ENCODE peak calls at places on chromosomes 6 and 20, in five cellular contexts. One of them, this sample, is unnamed.
A peak's percentile ranks its signal among the peaks of the same experiment; 100 is the strongest.

GRCh38 chr6:11532097-11532496 is 5.5 kb upstream of the TMEM170B start:
- DNase-seq in lower lobe of right lung: no peak
- DNase-seq in RWPE2: no peak
- DNase-seq in brain microvascular endothelial cell: no peak
- DNase-seq in HepG2: no peak
- DNase-seq in this sample: no peak

GRCh38 chr20:37543828-37544227 is 16.2 kb upstream of the BLCAP start:
- DNase-seq in lower lobe of right lung: no peak
- DNase-seq in RWPE2: peak; percentile 59
- DNase-seq in brain microvascular endothelial cell: peak; percentile 41
- DNase-seq in HepG2: peak; percentile 70
- DNase-seq in this sample: peak; percentile 24

GRCh38 chr20:19888269-19888669 is 128.9 kb upstream of the NAA20 start:
- DNase-seq in lower lobe of right lung: no peak
- DNase-seq in RWPE2: no peak
- DNase-seq in brain microvascular endothelial cell: no peak
- DNase-seq in HepG2: no peak
- DNase-seq in this sample: no peak

GRCh38 chr6:122289721-122290501 is 109.5 kb upstream of the HSF2 start:
- DNase-seq in lower lobe of right lung: no peak
- DNase-seq in RWPE2: no peak
- DNase-seq in brain microvascular endothelial cell: peak; percentile 9
- DNase-seq in HepG2: peak; percentile 13
- DNase-seq in this sample: no peak

GRCh38 chr6:158037771-158038170 is 56.1 kb downstream of the SYNJ2 start:
- DNase-seq in lower lobe of right lung: peak; percentile 24
- DNase-seq in RWPE2: no peak
- DNase-seq in brain microvascular endothelial cell: no peak
- DNase-seq in HepG2: no peak
- DNase-seq in this sample: no peak

GRCh38 chr20:63837475-63837874 is 6.4 kb upstream of the ZBTB46 start:
- DNase-seq in lower lobe of right lung: no peak
- DNase-seq in RWPE2: no peak
- DNase-seq in brain microvascular endothelial cell: no peak
- DNase-seq in HepG2: no peak
- DNase-seq in this sample: no peak

GRCh38 chr6:34205916-34206315 is 30.8 kb upstream of the HMGA1 start:
- DNase-seq in lower lobe of right lung: no peak
- DNase-seq in RWPE2: no peak
- DNase-seq in brain microvascular endothelial cell: no peak
- DNase-seq in HepG2: no peak
- DNase-seq in this sample: no peak

GRCh38 chr6:24959333-24959732 is 23.6 kb upstream of the RIPOR2 start:
- DNase-seq in lower lobe of right lung: no peak
- DNase-seq in RWPE2: no peak
- DNase-seq in brain microvascular endothelial cell: no peak
- DNase-seq in HepG2: no peak
- DNase-seq in this sample: no peak

GRCh38 chr20:42352096-42352495 is 733.9 kb upstream of the CHD6 start:
- DNase-seq in lower lobe of right lung: no peak
- DNase-seq in RWPE2: no peak
- DNase-seq in brain microvascular endothelial cell: no peak
- DNase-seq in HepG2: no peak
- DNase-seq in this sample: no peak

GRCh38 chr20:5364136-5364821 is 47.5 kb upstream of the PROKR2 start:
- DNase-seq in lower lobe of right lung: no peak
- DNase-seq in RWPE2: no peak
- DNase-seq in brain microvascular endothelial cell: no peak
- DNase-seq in HepG2: no peak
- DNase-seq in this sample: peak; percentile 27

GRCh38 chr20:11117808-11118528 is 444.2 kb upstream of the JAG1 start:
- DNase-seq in lower lobe of right lung: no peak
- DNase-seq in RWPE2: peak; percentile 85
- DNase-seq in brain microvascular endothelial cell: peak; percentile 95
- DNase-seq in HepG2: no peak
- DNase-seq in this sample: peak; percentile 94

GRCh38 chr6:12635813-12636212 is 80.8 kb upstream of the PHACTR1 start:
- DNase-seq in lower lobe of right lung: no peak
- DNase-seq in RWPE2: no peak
- DNase-seq in brain microvascular endothelial cell: no peak
- DNase-seq in HepG2: no peak
- DNase-seq in this sample: no peak

GRCh38 chr6:36829919-36830544 is 9.2 kb downstream of the CPNE5 start:
- DNase-seq in lower lobe of right lung: peak; percentile 54
- DNase-seq in RWPE2: no peak
- DNase-seq in brain microvascular endothelial cell: no peak
- DNase-seq in HepG2: peak; percentile 98
- DNase-seq in this sample: no peak

GRCh38 chr6:84453499-84453898 is 226.1 kb upstream of the CEP162 start:
- DNase-seq in lower lobe of right lung: no peak
- DNase-seq in RWPE2: no peak
- DNase-seq in brain microvascular endothelial cell: no peak
- DNase-seq in HepG2: no peak
- DNase-seq in this sample: no peak

GRCh38 chr6:30075094-30075986 is at the start of gene RNF39:
- DNase-seq in lower lobe of right lung: peak; percentile 48
- DNase-seq in RWPE2: no peak
- DNase-seq in brain microvascular endothelial cell: no peak
- DNase-seq in HepG2: peak; percentile 55
- DNase-seq in this sample: peak; percentile 41

GRCh38 chr6:167707686-167708500 is 118.8 kb upstream of the AFDN start:
- DNase-seq in lower lobe of right lung: no peak
- DNase-seq in RWPE2: no peak
- DNase-seq in brain microvascular endothelial cell: no peak
- DNase-seq in HepG2: no peak
- DNase-seq in this sample: no peak

GRCh38 chr20:3980260-3981131 is 34.9 kb downstream of the RNF24 start:
- DNase-seq in lower lobe of right lung: no peak
- DNase-seq in RWPE2: no peak
- DNase-seq in brain microvascular endothelial cell: peak; percentile 22
- DNase-seq in HepG2: peak; percentile 80
- DNase-seq in this sample: no peak

GRCh38 chr6:31575335-31575901 is at the start of gene TNF:
- DNase-seq in lower lobe of right lung: peak; percentile 72
- DNase-seq in RWPE2: no peak
- DNase-seq in brain microvascular endothelial cell: no peak
- DNase-seq in HepG2: no peak
- DNase-seq in this sample: no peak

GRCh38 chr6:3438190-3439167 is 18.4 kb downstream of the SLC22A23 start:
- DNase-seq in lower lobe of right lung: no peak
- DNase-seq in RWPE2: no peak
- DNase-seq in brain microvascular endothelial cell: peak; percentile 91
- DNase-seq in HepG2: peak; percentile 68
- DNase-seq in this sample: no peak

GRCh38 chr20:9503530-9504251 is 10.7 kb upstream of the LAMP5 start:
- DNase-seq in lower lobe of right lung: peak; percentile 50
- DNase-seq in RWPE2: no peak
- DNase-seq in brain microvascular endothelial cell: peak; percentile 43
- DNase-seq in HepG2: no peak
- DNase-seq in this sample: no peak

DNA sequence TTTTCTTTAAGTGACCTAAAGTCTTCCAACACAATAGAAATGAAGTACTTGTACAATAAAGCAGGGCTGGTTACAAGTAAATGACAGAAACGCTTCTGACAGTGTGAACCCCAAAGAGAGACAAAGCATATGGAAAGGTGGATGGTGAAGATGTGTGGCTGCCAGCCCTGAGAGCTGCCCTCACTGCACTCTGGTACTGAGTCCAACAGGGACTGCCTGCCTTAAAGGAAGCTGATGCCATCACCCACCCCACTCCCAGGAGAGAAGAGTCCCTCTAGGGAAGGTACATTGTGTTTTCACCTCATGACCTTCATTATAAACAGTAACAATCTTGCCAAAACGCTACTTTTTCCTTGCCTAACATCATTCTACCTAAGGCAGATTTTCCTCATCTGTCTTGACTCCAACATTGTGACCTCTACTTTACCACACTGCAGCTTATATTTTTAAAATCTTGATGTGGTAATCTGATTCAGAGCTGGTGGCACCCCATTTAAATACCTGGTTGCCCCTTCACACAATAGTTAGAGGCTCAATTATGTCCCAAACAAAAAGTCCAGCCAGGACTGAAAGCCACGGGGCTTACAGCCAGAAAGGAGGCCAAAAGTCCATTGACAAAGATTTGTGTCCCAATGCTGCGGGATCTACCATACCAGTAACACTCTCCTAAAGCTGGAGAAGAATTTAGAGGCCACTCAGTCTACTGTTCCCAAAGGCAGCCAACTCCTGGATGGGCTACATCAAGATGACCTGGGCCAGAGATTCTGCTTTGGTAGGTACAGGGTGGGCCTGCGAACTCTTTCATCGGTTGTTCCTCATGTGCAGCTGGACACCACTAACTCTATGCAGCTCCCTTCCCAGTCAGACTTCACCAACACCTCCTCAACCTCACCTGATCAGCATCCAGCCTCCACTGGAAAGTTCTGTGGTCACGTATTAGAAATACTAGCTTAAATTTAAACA is 4.4 kb downstream of the APMAP start:
- DNase-seq in lower lobe of right lung: no peak
- DNase-seq in RWPE2: no peak
- DNase-seq in brain microvascular endothelial cell: no peak
- DNase-seq in HepG2: peak; percentile 41
- DNase-seq in this sample: no peak
- H3K27ac ChIP-seq in lower lobe of right lung: no peak overlapping the region
- H3K27ac ChIP-seq in RWPE2: no peak overlapping the region
- H3K27ac ChIP-seq in brain microvascular endothelial cell: no peak overlapping the region
- H3K27ac ChIP-seq in HepG2: peak overlapping the region; percentile 50
- H3K27ac ChIP-seq in this sample: peak overlapping the region; percentile 27

DNA sequence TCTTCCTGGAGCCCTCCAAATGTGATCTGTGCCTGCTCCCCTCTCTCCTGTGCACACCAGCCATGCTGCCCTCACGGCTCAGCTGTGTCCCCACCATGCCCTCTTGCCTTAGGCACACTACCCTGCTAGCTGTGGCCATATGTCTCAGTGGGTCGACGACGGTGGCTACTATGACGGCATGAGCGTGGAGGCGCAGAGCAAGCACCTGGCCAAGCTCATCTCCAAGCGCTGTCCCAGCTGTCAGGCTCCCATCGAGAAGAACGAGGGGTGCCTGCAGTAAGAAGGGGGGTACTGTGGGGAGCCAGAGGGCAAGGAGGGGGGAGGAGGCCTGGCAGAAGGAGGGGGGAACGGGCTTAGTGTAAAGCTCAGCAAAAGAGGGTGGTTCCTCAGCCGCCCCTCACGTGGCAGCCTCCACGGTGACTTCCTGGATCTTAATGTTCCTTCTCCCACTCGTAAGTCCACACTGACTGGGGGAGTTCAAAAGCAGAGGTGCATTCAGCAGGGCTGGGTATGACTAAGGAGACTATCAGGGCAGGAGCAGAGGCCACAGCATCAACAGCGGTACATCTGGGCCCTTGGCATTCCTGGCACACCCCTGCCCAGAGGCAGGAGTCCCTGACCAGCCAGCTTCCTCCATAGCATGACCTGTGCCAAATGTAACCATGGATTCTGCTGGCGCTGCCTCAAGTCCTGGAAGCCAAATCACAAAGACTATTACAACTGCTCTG is 8.1 kb downstream of the DNPH1 start:
- DNase-seq in lower lobe of right lung: no peak
- DNase-seq in RWPE2: peak; percentile 49
- DNase-seq in brain microvascular endothelial cell: no peak
- DNase-seq in HepG2: no peak
- DNase-seq in this sample: no peak
- H3K27ac ChIP-seq in lower lobe of right lung: no peak overlapping the region
- H3K27ac ChIP-seq in RWPE2: peak overlapping the region; percentile 7
- H3K27ac ChIP-seq in brain microvascular endothelial cell: no peak overlapping the region
- H3K27ac ChIP-seq in HepG2: no peak overlapping the region
- H3K27ac ChIP-seq in this sample: no peak overlapping the region

GRCh38 chr20:34938466-34939163 is 17.0 kb downstream of the GSS start:
- DNase-seq in lower lobe of right lung: peak; percentile 74
- DNase-seq in RWPE2: peak; percentile 67
- DNase-seq in brain microvascular endothelial cell: no peak
- DNase-seq in HepG2: no peak
- DNase-seq in this sample: no peak
- H3K27ac ChIP-seq in lower lobe of right lung: peak overlapping the region; percentile 37
- H3K27ac ChIP-seq in RWPE2: no peak overlapping the region
- H3K27ac ChIP-seq in brain microvascular endothelial cell: no peak overlapping the region
- H3K27ac ChIP-seq in HepG2: no peak overlapping the region
- H3K27ac ChIP-seq in this sample: no peak overlapping the region

GRCh38 chr6:55175778-55176084 is 1.4 kb downstream of the HCRTR2 start:
- DNase-seq in lower lobe of right lung: no peak
- DNase-seq in RWPE2: no peak
- DNase-seq in brain microvascular endothelial cell: no peak
- DNase-seq in HepG2: no peak
- DNase-seq in this sample: no peak
- H3K27ac ChIP-seq in lower lobe of right lung: no peak overlapping the region
- H3K27ac ChIP-seq in RWPE2: no peak overlapping the region
- H3K27ac ChIP-seq in brain microvascular endothelial cell: no peak overlapping the region
- H3K27ac ChIP-seq in HepG2: no peak overlapping the region
- H3K27ac ChIP-seq in this sample: no peak overlapping the region

GRCh38 chr20:49426395-49426794 is 56.1 kb downstream of the KCNB1 start:
- DNase-seq in lower lobe of right lung: no peak
- DNase-seq in RWPE2: no peak
- DNase-seq in brain microvascular endothelial cell: no peak
- DNase-seq in HepG2: no peak
- DNase-seq in this sample: no peak

GRCh38 chr20:49424536-49424935 is 57.9 kb downstream of the KCNB1 start:
- DNase-seq in lower lobe of right lung: no peak
- DNase-seq in RWPE2: no peak
- DNase-seq in brain microvascular endothelial cell: no peak
- DNase-seq in HepG2: no peak
- DNase-seq in this sample: no peak

GRCh38 chr20:49430320-49430719 is 52.1 kb downstream of the KCNB1 start:
- DNase-seq in lower lobe of right lung: no peak
- DNase-seq in RWPE2: no peak
- DNase-seq in brain microvascular endothelial cell: no peak
- DNase-seq in HepG2: no peak
- DNase-seq in this sample: no peak

GRCh38 chr20:49427751-49428518 is 54.5 kb downstream of the KCNB1 start:
- DNase-seq in lower lobe of right lung: no peak
- DNase-seq in RWPE2: no peak
- DNase-seq in brain microvascular endothelial cell: no peak
- DNase-seq in HepG2: no peak
- DNase-seq in this sample: no peak

GRCh38 chr20:49426873-49427272 is 55.6 kb downstream of the KCNB1 start:
- DNase-seq in lower lobe of right lung: no peak
- DNase-seq in RWPE2: no peak
- DNase-seq in brain microvascular endothelial cell: no peak
- DNase-seq in HepG2: no peak
- DNase-seq in this sample: no peak
- H3K27ac ChIP-seq in lower lobe of right lung: no peak overlapping the region
- H3K27ac ChIP-seq in RWPE2: no peak overlapping the region
- H3K27ac ChIP-seq in brain microvascular endothelial cell: no peak overlapping the region
- H3K27ac ChIP-seq in HepG2: no peak overlapping the region
- H3K27ac ChIP-seq in this sample: no peak overlapping the region

GRCh38 chr20:45425561-45425960 is 9.6 kb downstream of the PIGT start:
- DNase-seq in lower lobe of right lung: no peak
- DNase-seq in RWPE2: no peak
- DNase-seq in brain microvascular endothelial cell: no peak
- DNase-seq in HepG2: no peak
- DNase-seq in this sample: no peak
- H3K27ac ChIP-seq in lower lobe of right lung: no peak overlapping the region
- H3K27ac ChIP-seq in RWPE2: no peak overlapping the region
- H3K27ac ChIP-seq in brain microvascular endothelial cell: no peak overlapping the region
- H3K27ac ChIP-seq in HepG2: no peak overlapping the region
- H3K27ac ChIP-seq in this sample: no peak overlapping the region